ENCODE peak calls at places on chromosome 18, in six cellular contexts. G is colonic mucosa, F is tibial nerve, S is adrenal gland, W is AG04450, Q is dorsolateral prefrontal cortex. U is an unnamed sample.

GRCh38 chr18:74571895-74572680 is 25.6 kb upstream of the ZNF407 start:
- DNase-seq in G (no peak), F (no peak), S (no peak), W (no peak), Q (no peak), U (no peak)

GRCh38 chr18:47632970-47633635 is 297.4 kb downstream of the SMAD2 start:
- DNase-seq in G (no peak), F (no peak), S (no peak), W (no peak), Q (no peak), U (no peak)

GRCh38 chr18:79519751-79520472 is 124.2 kb downstream of the NFATC1 start:
- DNase-seq in G (peak), F (no peak), S (peak), W (no peak), Q (no peak), U (no peak)

GRCh38 chr18:13191779-13192178 is 26.8 kb upstream of the LDLRAD4 start:
- DNase-seq in G (no peak), F (no peak), S (no peak), W (no peak), Q (no peak), U (no peak)

GRCh38 chr18:3449702-3450357 is at the start of gene TGIF1:
- DNase-seq in G (peak), F (peak), S (peak), W (no peak), Q (peak), U (no peak)

GRCh38 chr18:47931707-47932103 is 1.2 kb upstream of the SMAD2 start:
- DNase-seq in G (peak), F (no peak), S (no peak), W (no peak), Q (no peak), U (no peak)

GRCh38 chr18:63681449-63682381 is 20.0 kb upstream of the SERPINB3 start:
- DNase-seq in G (no peak), F (no peak), S (no peak), W (no peak), Q (no peak), U (no peak)

GRCh38 chr18:47871288-47871687 is 59.2 kb downstream of the SMAD2 start:
- DNase-seq in G (no peak), F (no peak), S (no peak), W (no peak), Q (no peak), U (no peak)

GRCh38 chr18:32930695-32931301 is 158.0 kb upstream of the KLHL14 start:
- DNase-seq in G (no peak), F (no peak), S (no peak), W (peak), Q (no peak), U (no peak)

GRCh38 chr18:13302611-13303267 is 84.2 kb downstream of the LDLRAD4 start:
- DNase-seq in G (no peak), F (peak), S (no peak), W (no peak), Q (no peak), U (no peak)

GRCh38 chr18:11859903-11860407 is 8.7 kb downstream of the CHMP1B start:
- DNase-seq in G (peak), F (no peak), S (no peak), W (peak), Q (no peak), U (no peak)
- TF ChIP-seq CTCF in G (no peak), F (no peak), S (peak), W (peak), Q (no peak), U (peak)

DNA sequence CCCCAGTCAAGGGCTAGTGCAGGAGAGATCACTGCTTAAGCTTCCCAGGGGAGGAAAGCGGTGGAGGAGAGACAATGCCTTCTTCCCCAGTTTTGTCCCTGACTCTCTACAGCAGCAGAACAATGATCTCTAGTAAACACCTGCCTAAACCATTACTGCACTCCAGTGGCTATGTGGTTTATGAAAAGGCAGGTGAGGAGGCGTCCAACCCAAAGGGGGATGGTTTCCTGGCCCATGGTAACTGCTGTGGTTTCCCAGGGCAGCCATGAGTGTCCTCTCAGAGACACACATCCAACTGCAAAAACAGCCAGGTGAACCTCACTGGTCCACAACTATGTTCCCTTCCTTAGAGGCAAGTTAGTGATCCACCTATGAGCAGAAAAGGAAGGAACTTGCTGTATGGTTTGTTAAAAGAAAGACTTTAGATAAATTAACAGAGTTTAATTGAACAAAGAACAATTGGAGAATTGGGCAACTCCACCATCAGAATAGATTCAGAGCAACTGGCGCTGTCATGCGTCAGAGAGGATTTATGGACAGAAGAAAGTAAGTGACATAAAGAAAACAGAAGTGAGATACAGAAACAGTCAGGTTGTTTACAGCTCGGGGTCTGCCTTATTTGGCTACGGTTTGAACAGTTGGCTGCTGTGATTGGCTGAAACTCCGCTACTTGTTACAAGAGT is 4.8 kb upstream of the TTC39C start:
- DNase-seq in G (no peak), F (no peak), S (no peak), W (no peak), Q (no peak), U (no peak)
- TF ChIP-seq CTCF in G (no peak), F (no peak), S (no peak), W (no peak), Q (no peak), U (no peak)

GRCh38 chr18:66342577-66342976 is 261.3 kb downstream of the CDH19 start:
- DNase-seq in G (no peak), F (no peak), S (no peak), W (no peak), Q (no peak), U (no peak)
- TF ChIP-seq CTCF in G (no peak), F (no peak), S (no peak), W (no peak), Q (no peak), U (no peak)

GRCh38 chr18:5103286-5103685 is 93.8 kb downstream of the AKAIN1 start:
- DNase-seq in G (no peak), F (no peak), S (no peak), W (no peak), Q (no peak), U (no peak)
- TF ChIP-seq CTCF in G (no peak), F (no peak), S (no peak), W (no peak), Q (peak), U (no peak)

DNA sequence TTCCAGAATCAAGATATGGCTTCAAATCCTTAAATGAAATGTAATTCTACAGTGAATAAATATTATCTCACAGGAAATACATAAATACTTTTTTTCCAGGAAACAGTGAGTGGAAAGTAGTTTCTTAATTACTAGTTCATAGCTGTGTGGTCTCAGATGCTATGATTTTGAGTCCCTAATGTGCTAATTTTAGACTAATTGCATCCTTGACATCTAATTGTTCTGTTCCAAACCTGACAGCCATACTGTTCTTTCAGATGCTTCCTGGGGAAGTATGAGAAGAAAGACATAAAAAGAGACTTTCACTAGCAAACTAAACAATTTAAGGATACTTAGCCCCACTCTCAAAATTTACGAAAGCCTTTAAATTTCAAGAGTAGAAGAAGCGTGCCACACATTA is 350.9 kb upstream of the CDH20 start:
- DNase-seq in G (no peak), F (no peak), S (no peak), W (no peak), Q (no peak), U (no peak)
- TF ChIP-seq CTCF in G (no peak), F (no peak), S (no peak), W (no peak), Q (no peak), U (no peak)

GRCh38 chr18:48949051-48949605 is 1.6 kb downstream of the SMAD7 start:
- DNase-seq in G (peak), F (peak), S (no peak), W (no peak), Q (no peak), U (no peak)

GRCh38 chr18:48948112-48949050 is 2.4 kb downstream of the SMAD7 start:
- DNase-seq in G (peak), F (no peak), S (peak), W (no peak), Q (no peak), U (no peak)

GRCh38 chr18:48950536-48951447 is at the start of gene SMAD7:
- DNase-seq in G (no peak), F (no peak), S (no peak), W (no peak), Q (no peak), U (no peak)

GRCh38 chr18:48951448-48952286 is 902 bp upstream of the SMAD7 start:
- DNase-seq in G (peak), F (peak), S (peak), W (no peak), Q (peak), U (no peak)

DNA sequence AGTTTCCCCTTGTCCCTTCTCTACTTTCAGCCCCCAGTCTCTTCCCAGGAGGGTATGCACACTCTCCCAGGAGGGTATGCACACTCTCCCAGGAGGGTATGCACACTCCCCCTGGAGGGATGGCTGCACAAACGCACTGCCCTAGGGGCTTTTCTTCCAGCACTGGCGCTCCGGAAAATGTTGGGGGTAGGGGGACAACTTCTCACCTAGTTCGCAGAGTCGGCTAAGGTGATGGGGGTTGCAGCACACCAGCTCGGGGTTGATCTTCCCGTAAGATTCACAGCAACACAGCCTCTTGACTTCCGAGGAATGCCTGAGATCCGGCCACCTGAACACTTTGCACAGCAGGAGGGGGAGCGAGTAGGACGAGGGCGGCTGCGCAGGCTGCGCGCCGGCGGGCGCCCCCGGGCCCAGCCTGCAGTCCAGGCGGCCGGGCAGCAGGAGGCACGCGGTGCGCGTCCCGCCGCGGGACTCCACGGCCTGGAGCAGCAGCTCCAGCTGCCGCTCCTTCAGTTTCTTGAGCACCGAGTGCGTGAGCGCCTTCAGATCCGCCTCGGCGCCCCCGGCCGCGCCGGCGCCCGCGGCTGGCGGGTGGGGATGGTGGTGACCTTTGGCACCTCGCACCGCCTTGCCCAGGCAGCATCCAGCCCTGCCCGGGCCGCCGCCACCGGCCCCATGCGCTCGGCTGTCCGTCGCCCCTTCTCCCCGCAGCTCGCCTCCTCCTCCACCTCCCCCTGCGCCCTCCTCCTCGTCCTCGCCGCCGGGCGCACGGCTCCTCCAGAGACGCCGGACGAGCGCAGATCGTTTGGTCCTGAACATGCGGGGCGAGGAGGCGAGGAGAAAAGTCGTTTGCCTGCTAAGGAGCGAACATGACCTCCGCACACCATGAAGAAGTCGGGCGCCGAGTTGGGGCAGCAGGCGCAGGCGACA is 894 bp downstream of the SMAD7 start:
- DNase-seq in G (peak), F (no peak), S (no peak), W (no peak), Q (no peak), U (no peak)
- TF ChIP-seq CTCF in G (no peak), F (no peak), S (peak), W (peak), Q (no peak), U (peak)

DNA sequence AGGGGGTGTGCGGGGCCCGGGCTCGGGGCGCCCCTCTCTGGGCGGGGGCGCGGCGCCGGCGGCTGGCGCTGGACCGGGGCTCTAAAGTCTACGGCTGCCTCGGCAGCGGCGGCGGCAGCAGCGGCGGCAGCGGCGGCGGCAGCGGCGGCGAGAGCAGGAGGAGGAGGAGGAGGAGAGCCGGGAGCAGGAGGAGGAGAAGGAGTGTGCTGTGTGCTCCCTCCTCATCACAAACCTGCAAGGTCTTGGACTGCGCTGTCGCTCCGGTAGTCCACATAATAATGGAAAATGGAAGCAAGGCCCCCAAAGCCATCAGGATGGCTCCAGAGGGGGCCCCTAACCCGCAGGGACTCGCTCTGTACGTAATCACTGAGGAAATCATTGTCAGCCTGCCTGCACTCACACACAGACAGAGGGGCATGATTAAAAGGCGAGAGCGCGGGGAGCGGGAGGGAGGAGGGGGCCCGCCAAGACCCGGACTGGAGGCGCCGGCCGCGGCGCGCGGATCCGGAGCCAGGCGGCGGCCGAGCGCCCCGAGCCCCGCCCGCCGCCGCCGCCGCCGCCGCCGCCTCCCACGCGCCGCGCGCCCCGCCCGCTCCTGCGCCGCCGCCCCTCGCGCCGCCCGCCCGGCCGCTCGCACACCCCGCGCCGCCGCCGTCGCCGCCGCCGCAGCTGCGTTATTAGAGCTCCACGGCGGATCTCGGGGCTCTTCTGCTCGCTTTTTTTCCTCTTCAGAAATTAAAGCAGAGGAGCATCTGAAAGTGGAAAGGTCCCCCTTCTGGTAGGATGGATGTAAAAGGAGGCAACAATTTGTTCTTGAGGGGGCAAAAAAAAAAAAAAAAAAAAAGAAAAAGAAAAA is at the start of gene ZNF521:
- DNase-seq in G (peak), F (peak), S (peak), W (peak), Q (peak), U (peak)
- TF ChIP-seq CTCF in G (no peak), F (no peak), S (no peak), W (peak), Q (peak), U (peak)

GRCh38 chr18:56901919-56902318 is 245.0 kb upstream of the BOD1L2 start:
- DNase-seq in G (no peak), F (no peak), S (no peak), W (no peak), Q (no peak), U (no peak)
- TF ChIP-seq CTCF in G (no peak), F (no peak), S (no peak), W (no peak), Q (no peak), U (no peak)

GRCh38 chr18:158128-159036 is at the start of gene USP14:
- DNase-seq in G (peak), F (peak), S (peak), W (peak), Q (peak), U (peak)
- TF ChIP-seq CTCF in G (no peak), F (no peak), S (peak), W (no peak), Q (peak), U (no peak)